ENCODE peak calls at places on chromosome 19, in four cellular contexts. N is K562, V is H1, G is WTC11. O is an unnamed sample.

GRCh38 chr19:21498651-21499050 is 6.8 kb upstream of the ZNF429 start:
- DNase-seq in G (no peak), V (no peak), N (no peak), O (no peak)

GRCh38 chr19:14433454-14434156 is 499 bp downstream of the PKN1 start:
- DNase-seq in G (peak), V (no peak), N (no peak), O (no peak)

GRCh38 chr19:1167687-1168561 is 6.1 kb downstream of the SBNO2 start:
- DNase-seq in N (no peak), G (peak), V (no peak), O (no peak)

GRCh38 chr19:58573658-58574164 is 576 bp upstream of the MZF1 start:
- DNase-seq in G (no peak), N (no peak), V (no peak), O (no peak)

GRCh38 chr19:13781547-13781946 is 7.3 kb downstream of the C19orf53 start:
- DNase-seq in V (no peak), G (peak), N (peak), O (peak)

GRCh38 chr19:3015126-3016057 is 13.7 kb downstream of the TLE2 start:
- DNase-seq in V (no peak), N (no peak), G (no peak), O (no peak)

GRCh38 chr19:18141031-18141430 is 11.9 kb upstream of the PIK3R2 start:
- DNase-seq in N (no peak), V (no peak), G (no peak), O (no peak)

GRCh38 chr19:17803264-17803896 is 8.4 kb downstream of the B3GNT3 start:
- DNase-seq in V (no peak), G (no peak), N (no peak), O (no peak)

GRCh38 chr19:37078717-37079032 is 442 bp downstream of the ZNF420 start:
- DNase-seq in N (no peak), G (no peak), V (no peak), O (no peak)

GRCh38 chr19:9808855-9809646 is 9.8 kb downstream of the FBXL12 start:
- DNase-seq in G (no peak), N (no peak), V (no peak), O (no peak)

GRCh38 chr19:12139885-12140544 is at the start of gene ZNF20:
- DNase-seq in V (peak), N (peak), G (peak), O (peak)

GRCh38 chr19:30670011-30670329 is 297.8 kb downstream of the ZNF536 start:
- DNase-seq in N (no peak), V (no peak), G (no peak), O (no peak)

GRCh38 chr19:13765395-13766094 is 1.2 kb downstream of the MRI1 start:
- DNase-seq in V (no peak), G (no peak), N (no peak), O (no peak)

GRCh38 chr19:39341122-39341719 is 1.0 kb upstream of the SAMD4B start:
- DNase-seq in V (no peak), N (peak), G (peak), O (no peak)

GRCh38 chr19:10431254-10431942 is 11.1 kb downstream of the PDE4A start:
- DNase-seq in G (peak), N (peak), V (no peak), O (no peak)

GRCh38 chr19:49338691-49339363 is 3.6 kb downstream of the CD37 start:
- DNase-seq in N (peak), V (peak), G (peak), O (no peak)

GRCh38 chr19:38421856-38422255 is 4.2 kb downstream of the RASGRP4 start:
- DNase-seq in V (no peak), G (no peak), N (no peak), O (no peak)

GRCh38 chr19:57583521-57584416 is at the start of gene ZIK1:
- DNase-seq in N (no peak), V (peak), G (peak), O (no peak)

GRCh38 chr19:1790054-1790762 is 21.9 kb downstream of the ATP8B3 start:
- DNase-seq in V (no peak), G (no peak), N (no peak), O (no peak)

GRCh38 chr19:51595190-51595589 is 24.1 kb downstream of the ZNF175 start:
- DNase-seq in V (no peak), G (no peak), N (no peak), O (no peak)

GRCh38 chr19:441213-441823 is 19.5 kb downstream of the SHC2 start:
- DNase-seq in G (no peak), V (no peak), N (no peak), O (no peak)

GRCh38 chr19:3276341-3276799 is 51.9 kb downstream of the CELF5 start:
- DNase-seq in V (peak), N (peak), G (peak), O (peak)

GRCh38 chr19:46351241-46352041 is 4.6 kb downstream of the PPP5C start:
- DNase-seq in N (no peak), V (no peak), G (no peak), O (no peak)

GRCh38 chr19:24048261-24048660 is 38.7 kb upstream of the ZNF254 start:
- DNase-seq in G (no peak), V (no peak), N (no peak), O (no peak)

GRCh38 chr19:58468216-58468839 is 1.4 kb downstream of the ZNF324 start:
- DNase-seq in V (no peak), G (no peak), N (no peak), O (no peak)

GRCh38 chr19:43749152-43749551 is 5.6 kb downstream of the SMG9 start:
- DNase-seq in G (no peak), V (no peak), N (no peak), O (no peak)

GRCh38 chr19:51422053-51422448 is 4.6 kb upstream of the SIGLEC10 start:
- DNase-seq in G (peak), N (peak), V (peak), O (peak)

DNA sequence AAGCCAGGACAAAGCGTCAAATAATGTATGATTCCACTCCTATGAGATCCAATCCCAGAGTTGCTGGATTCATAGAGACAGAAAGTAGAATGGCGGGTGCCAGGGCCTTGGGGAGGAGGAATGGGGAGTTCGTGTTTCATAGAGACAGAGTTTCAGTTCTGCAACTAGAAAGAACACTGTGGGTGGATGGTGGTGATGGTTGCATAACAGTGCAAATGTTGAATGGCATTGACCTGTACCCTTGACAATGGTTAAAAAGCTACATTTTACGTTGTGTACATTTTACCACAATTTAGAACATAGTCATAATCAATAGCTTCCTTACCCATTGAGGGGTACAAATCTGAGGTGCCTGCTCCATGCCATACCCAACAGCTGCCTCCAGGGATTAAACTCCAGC is 33.4 kb downstream of the MBD3L2B start:
- DNase-seq in N (no peak), V (no peak), G (no peak), O (no peak)
- TF ChIP-seq MAX in N (no peak), V (no peak), G (no peak), O (no peak)

GRCh38 chr19:5103061-5103701 is 134.3 kb downstream of the KDM4B start:
- DNase-seq in G (no peak), N (no peak), V (no peak), O (no peak)
- TF ChIP-seq SP1 in G (no peak), N (no peak), V (no peak), O (no peak)

GRCh38 chr19:35120492-35120891 is 4.9 kb downstream of the FXYD3 start:
- DNase-seq in G (no peak), V (no peak), N (no peak), O (no peak)
- TF ChIP-seq MAX in G (no peak), V (no peak), N (no peak), O (no peak)

GRCh38 chr19:33758541-33759013 is 38.1 kb upstream of the KCTD15 start:
- DNase-seq in N (no peak), G (no peak), V (no peak), O (no peak)
- TF ChIP-seq SP1 in N (no peak), G (no peak), V (no peak), O (no peak)

GRCh38 chr19:32650671-32651070 is 24.3 kb downstream of the ANKRD27 start:
- DNase-seq in N (no peak), G (no peak), V (no peak), O (no peak)
- TF ChIP-seq MAX in N (no peak), G (no peak), V (no peak), O (no peak)

O was measured in HCT116.